ENCODE peak calls at places on chromosomes 5 and 9, in five cellular contexts. M is H1, E is GM12878, Q is GM12891, G is K562. V is an unnamed sample.

GRCh38 chr5:148682283-148683026 is 28.1 kb upstream of the HTR4 start:
- DNase-seq in M (no peak), E (no peak), Q (no peak), G (peak), V (no peak)

GRCh38 chr5:76544268-76544926 is 78.8 kb downstream of the F2RL2 start:
- DNase-seq in M (no peak), E (peak), Q (no peak), G (peak), V (no peak)

GRCh38 chr9:85639675-85640186 is 102.0 kb downstream of the AGTPBP1 start:
- DNase-seq in M (no peak), E (no peak), Q (no peak), G (no peak), V (no peak)

GRCh38 chr9:36136894-36137391 is 410 bp downstream of the GLIPR2 start:
- DNase-seq in M (no peak), E (no peak), Q (peak), G (no peak), V (no peak)

GRCh38 chr9:122463828-122464632 is 13.7 kb downstream of the OR1J1 start:
- DNase-seq in M (peak), E (peak), Q (no peak), G (peak), V (no peak)

GRCh38 chr9:135463140-135463539 is 16.4 kb upstream of the PPP1R26 start:
- DNase-seq in M (no peak), E (no peak), Q (no peak), G (peak), V (no peak)

GRCh38 chr5:120504057-120504456 is 40.0 kb downstream of the PRR16 start:
- DNase-seq in M (no peak), E (no peak), Q (no peak), G (no peak), V (no peak)

GRCh38 chr9:36492849-36493248 is 79.8 kb upstream of the MELK start:
- DNase-seq in M (no peak), E (no peak), Q (no peak), G (no peak), V (no peak)

GRCh38 chr5:93572773-93573626 is 8.0 kb downstream of the NR2F1-AS1 start:
- DNase-seq in M (no peak), E (no peak), Q (no peak), G (no peak), V (no peak)

GRCh38 chr5:66494437-66494836 is 101.8 kb upstream of the MAST4 start:
- DNase-seq in M (peak), E (no peak), Q (no peak), G (peak), V (no peak)

GRCh38 chr5:164053123-164053522 is 547.7 kb downstream of the MAT2B start:
- DNase-seq in M (no peak), E (no peak), Q (no peak), G (no peak), V (no peak)

GRCh38 chr9:125682340-125682739 is 24.7 kb downstream of the MAPKAP1 start:
- DNase-seq in M (no peak), E (no peak), Q (no peak), G (no peak), V (no peak)

GRCh38 chr9:125683486-125683885 is 23.5 kb downstream of the MAPKAP1 start:
- DNase-seq in M (no peak), E (no peak), Q (no peak), G (no peak), V (no peak)

GRCh38 chr9:125681086-125681622 is 25.9 kb downstream of the MAPKAP1 start:
- DNase-seq in M (no peak), E (no peak), Q (no peak), G (no peak), V (no peak)

GRCh38 chr9:125680442-125680841 is 26.6 kb downstream of the MAPKAP1 start:
- DNase-seq in M (no peak), E (no peak), Q (no peak), G (no peak), V (no peak)

DNA sequence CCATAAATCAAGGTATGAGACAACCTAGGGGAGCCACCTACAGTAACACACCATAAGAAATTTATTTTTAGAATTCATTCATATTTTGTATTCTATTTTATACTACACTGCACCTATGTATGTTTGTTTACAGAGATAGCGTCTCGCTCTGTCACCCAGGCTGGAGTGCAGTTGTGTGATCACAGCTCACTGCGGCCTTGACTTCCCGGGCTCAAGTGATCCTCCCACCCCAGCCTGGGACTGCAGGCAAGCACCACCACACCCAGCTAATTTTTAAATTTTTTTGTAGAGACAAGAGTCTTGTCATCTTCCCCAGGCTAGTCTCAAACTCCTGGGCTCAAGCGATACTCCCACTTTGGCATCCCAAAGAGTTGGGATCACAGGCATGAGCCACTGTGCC is 25.4 kb downstream of the MAPKAP1 start:
- DNase-seq in M (no peak), E (no peak), Q (no peak), G (no peak), V (no peak)
- TF ChIP-seq POLR2A in M (no peak), E (no peak), Q (no peak), G (no peak), V (no peak)

GRCh38 chr9:79213417-79214125 is 358.2 kb upstream of the TLE4 start:
- DNase-seq in M (no peak), E (no peak), Q (no peak), G (no peak), V (no peak)

GRCh38 chr9:79210541-79211243 is 361.1 kb upstream of the TLE4 start:
- DNase-seq in M (no peak), E (no peak), Q (no peak), G (no peak), V (no peak)

GRCh38 chr9:79209012-79209411 is 362.8 kb upstream of the TLE4 start:
- DNase-seq in M (no peak), E (no peak), Q (no peak), G (no peak), V (no peak)
- TF ChIP-seq TAF1 in M (no peak), E (no peak), Q (no peak), G (no peak), V (no peak)

GRCh38 chr5:180802325-180803180 is at the start of gene MGAT1:
- DNase-seq in M (no peak), E (no peak), Q (peak), G (peak), V (peak)
- TF ChIP-seq POLR2A in M (peak), E (peak), Q (peak), G (peak), V (peak)

GRCh38 chr5:61919920-61920319 is 386.1 kb upstream of the KIF2A start:
- DNase-seq in M (no peak), E (no peak), Q (no peak), G (no peak), V (no peak)
- TF ChIP-seq TAF1 in M (no peak), E (no peak), Q (no peak), G (no peak), V (no peak)

GRCh38 chr9:4662108-4662988 is at the start of gene PLPP6:
- DNase-seq in M (peak), E (peak), Q (peak), G (peak), V (peak)
- TF ChIP-seq POLR2A in M (peak), E (peak), Q (peak), G (peak), V (peak)

DNA sequence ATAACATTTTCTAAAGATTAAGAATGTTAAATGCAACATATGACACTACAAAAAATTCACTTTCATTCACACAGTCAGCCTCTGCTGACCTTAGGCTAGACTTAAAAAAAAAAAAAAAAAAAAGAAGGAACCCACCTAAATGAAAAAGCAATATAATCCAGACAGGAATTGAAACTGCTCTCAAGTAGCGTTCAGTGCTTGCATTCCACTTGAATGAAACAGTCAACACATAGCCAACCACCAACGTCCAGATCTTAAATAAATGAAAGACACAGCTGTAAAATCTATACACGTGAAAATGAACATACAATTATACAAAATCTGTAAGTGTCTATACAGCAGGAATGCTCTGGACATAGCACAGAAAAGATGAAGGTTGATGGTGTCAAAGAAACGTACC is 11.4 kb downstream of the TMEM245 start:
- DNase-seq in M (no peak), E (no peak), Q (no peak), G (no peak), V (no peak)
- TF ChIP-seq TAF1 in M (no peak), E (no peak), Q (no peak), G (no peak), V (no peak)

DNA sequence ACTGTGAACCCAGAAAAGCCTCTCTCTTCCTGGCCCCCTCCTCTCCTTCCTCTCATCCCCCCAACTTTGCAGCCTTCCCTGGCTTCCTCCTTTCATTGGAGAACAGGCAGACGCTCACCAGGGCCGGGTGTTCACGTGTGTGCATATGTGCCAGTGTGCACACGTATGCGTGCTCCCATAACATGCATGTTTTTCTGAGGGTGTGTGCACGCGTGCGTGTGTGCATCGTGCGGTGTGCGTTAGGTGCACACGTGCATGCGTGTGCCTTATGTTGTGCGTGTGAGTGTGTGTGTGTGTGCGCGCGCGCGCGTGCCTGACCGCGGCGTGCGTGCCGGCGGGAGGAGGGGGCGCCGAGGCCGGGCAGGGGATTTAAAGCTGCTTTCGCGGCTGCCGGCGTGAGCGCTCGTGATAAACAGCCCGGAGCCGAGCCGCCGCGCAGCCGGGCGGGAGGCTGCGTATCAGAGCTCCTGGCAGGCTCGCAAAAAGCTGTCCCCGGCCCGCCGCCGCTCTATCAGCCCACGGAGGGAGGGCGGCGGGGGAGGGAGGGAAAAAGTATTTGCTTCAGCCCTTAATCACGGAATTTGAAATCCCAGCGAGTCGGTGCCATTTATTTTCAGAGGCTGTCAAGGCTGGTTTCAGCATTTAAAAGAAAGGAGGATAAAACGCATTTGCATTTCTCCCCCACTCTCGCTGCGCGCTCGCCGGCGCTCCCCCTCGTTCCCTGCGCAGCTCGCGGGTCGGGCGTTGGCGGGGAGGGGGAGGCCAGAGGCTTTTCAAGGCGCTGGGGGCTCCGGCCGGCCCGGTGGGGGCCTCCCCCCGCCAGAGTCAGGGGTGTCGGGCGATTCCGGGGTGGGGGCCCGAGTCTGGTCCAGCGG is 183.9 kb downstream of the C9orf50 start:
- DNase-seq in M (no peak), E (no peak), Q (no peak), G (peak), V (no peak)
- TF ChIP-seq POLR2A in M (no peak), E (no peak), Q (no peak), G (no peak), V (no peak)

V was measured in GM12892.